ENCODE peak calls at places on chromosome 20, in seven cellular contexts. M, I, K, T, E, P and H are unnamed samples.

GRCh38 chr20:62571667-62572344 is 70.5 kb upstream of the SLCO4A1 start:
- DNase-seq in M (no peak), I (no peak), K (peak; percentile 26), T (no peak), E (no peak), P (no peak), H (no peak)

GRCh38 chr20:1005452-1006027 is 3.4 kb upstream of the RSPO4 start:
- DNase-seq in M (no peak), I (peak; percentile 75), K (peak; percentile 14), T (no peak), E (no peak), P (peak; percentile 18), H (peak; percentile 5)

GRCh38 chr20:61979090-61979489 is 86.6 kb downstream of the TAF4 start:
- DNase-seq in M (no peak), I (no peak), K (no peak), T (no peak), E (no peak), P (no peak), H (no peak)

GRCh38 chr20:34527016-34527415 is 10.8 kb downstream of the DYNLRB1 start:
- DNase-seq in M (no peak), I (no peak), K (no peak), T (no peak), E (no peak), P (no peak), H (no peak)

GRCh38 chr20:59829415-59830106 is 103.9 kb downstream of the SYCP2 start:
- DNase-seq in M (no peak), I (peak; percentile 16), K (no peak), T (no peak), E (no peak), P (no peak), H (no peak)

GRCh38 chr20:39117486-39117885 is 155.3 kb downstream of the DHX35 start:
- DNase-seq in M (no peak), I (peak; percentile 80), K (no peak), T (no peak), E (no peak), P (peak; percentile 84), H (no peak)

GRCh38 chr20:50821994-50822393 is 27.1 kb downstream of the BCAS4 start:
- DNase-seq in M (no peak), I (no peak), K (no peak), T (no peak), E (no peak), P (no peak), H (no peak)

GRCh38 chr20:62064788-62065668 is 653 bp downstream of the TAF4 start:
- DNase-seq in M (peak; percentile 57), I (peak; percentile 24), K (peak; percentile 14), T (no peak), E (no peak), P (no peak), H (no peak)

GRCh38 chr20:61903575-61904340 is 161.9 kb downstream of the TAF4 start:
- DNase-seq in M (no peak), I (no peak), K (no peak), T (no peak), E (no peak), P (no peak), H (no peak)

GRCh38 chr20:52924411-52925271 is 47.5 kb upstream of the TSHZ2 start:
- DNase-seq in M (no peak), I (peak; percentile 58), K (no peak), T (no peak), E (no peak), P (no peak), H (no peak)